ENCODE peak calls at places on chromosomes 13 and 19, in nine cellular contexts. Q is RPMI8226; E is AG09319; K is amygdala; A is neural crest cell; R is endodermal cell; Y is central memory CD8-positive, alpha-beta T cell; W is AG10803; S is renal cortical epithelial cell. H is an unnamed sample.

GRCh38 chr19:12959482-12959881 is 2.5 kb upstream of the GADD45GIP1 start:
- DNase-seq in Q (no peak), W (no peak), Y (no peak), S (no peak), K (no peak), E (no peak), A (no peak), R (no peak), H (no peak)

GRCh38 chr13:40993987-40994386 is 25.1 kb downstream of the ELF1 start:
- DNase-seq in W (no peak), S (peak), A (no peak), E (no peak), Q (no peak), R (peak), Y (no peak), K (no peak), H (no peak)

GRCh38 chr19:39878398-39878797 is 32.2 kb upstream of the FBL start:
- DNase-seq in E (no peak), S (no peak), R (no peak), K (no peak), W (no peak), Y (no peak), A (no peak), Q (no peak), H (no peak)

GRCh38 chr19:6417713-6418561 is 6.7 kb downstream of the KHSRP start:
- DNase-seq in S (no peak), W (peak), A (no peak), R (peak), Y (no peak), Q (no peak), E (no peak), K (no peak), H (no peak)

GRCh38 chr13:54611400-54611799 is 1582.8 kb downstream of the OLFM4 start:
- DNase-seq in Q (no peak), K (no peak), A (no peak), Y (no peak), W (no peak), S (no peak), R (no peak), E (no peak), H (no peak)

GRCh38 chr13:112892759-112893569 is 76.0 kb upstream of the MCF2L start:
- DNase-seq in Q (no peak), K (no peak), W (no peak), S (peak), A (no peak), R (peak), E (no peak), Y (no peak), H (no peak)

GRCh38 chr13:85261757-85262346 is 537.4 kb downstream of the SLITRK6 start:
- DNase-seq in Q (peak), Y (no peak), K (no peak), E (no peak), R (no peak), W (no peak), A (no peak), S (no peak), H (no peak)

GRCh38 chr13:28324181-28324789 is 170.6 kb downstream of the FLT1 start:
- DNase-seq in K (no peak), A (peak), Y (peak), S (peak), Q (peak), W (peak), E (no peak), R (peak), H (no peak)

GRCh38 chr19:41597600-41598041 is 21.7 kb downstream of the CEACAM21 start:
- DNase-seq in R (peak), Y (peak), Q (peak), A (peak), S (peak), K (peak), W (peak), E (peak), H (peak)

GRCh38 chr19:12664406-12665280 is 1.9 kb downstream of the MAN2B1 start:
- DNase-seq in Y (no peak), R (peak), Q (no peak), W (no peak), A (no peak), K (no peak), E (no peak), S (no peak), H (no peak)

GRCh38 chr13:48585456-48585840 is 52.6 kb upstream of the RCBTB2 start:
- DNase-seq in S (peak), Y (no peak), W (peak), K (peak), A (peak), E (no peak), R (no peak), Q (peak), H (no peak)

GRCh38 chr19:17602872-17603552 is 47.6 kb downstream of the COLGALT1 start:
- DNase-seq in A (no peak), W (no peak), Q (no peak), K (no peak), Y (no peak), E (no peak), S (no peak), R (no peak), H (no peak)

GRCh38 chr13:26255717-26256277 is 1.9 kb downstream of the CDK8 start:
- DNase-seq in Y (no peak), E (no peak), R (no peak), S (no peak), Q (peak), A (no peak), W (no peak), K (no peak), H (no peak)

GRCh38 chr13:39209731-39210633 is 171.7 kb downstream of the NHLRC3 start:
- DNase-seq in W (no peak), A (no peak), Q (no peak), S (no peak), E (no peak), K (no peak), R (no peak), Y (no peak), H (no peak)

GRCh38 chr13:67877031-67877430 is 646.9 kb upstream of the PCDH9 start:
- DNase-seq in Q (no peak), A (no peak), K (no peak), S (no peak), Y (no peak), W (no peak), E (no peak), R (no peak), H (no peak)

GRCh38 chr19:33705090-33705847 is 83.5 kb downstream of the CHST8 start:
- DNase-seq in Q (no peak), R (peak), S (no peak), A (no peak), Y (no peak), E (no peak), W (no peak), K (no peak), H (no peak)

GRCh38 chr19:7417671-7418324 is 69.1 kb downstream of the ARHGEF18 start:
- DNase-seq in Y (no peak), S (peak), W (peak), A (no peak), K (no peak), E (no peak), R (no peak), Q (no peak), H (no peak)

GRCh38 chr13:111573362-111573761 is 252.9 kb downstream of the TEX29 start:
- DNase-seq in A (no peak), S (no peak), K (no peak), R (no peak), Y (no peak), E (no peak), W (no peak), Q (no peak), H (no peak)

GRCh38 chr19:12052571-12053169 is at the start of gene ZNF878:
- DNase-seq in Q (peak), A (peak), Y (no peak), K (peak), W (peak), S (peak), E (peak), R (peak), H (peak)

GRCh38 chr13:111914241-111915103 is 152.5 kb upstream of the SOX1 start:
- DNase-seq in W (no peak), A (no peak), Q (no peak), Y (no peak), S (no peak), R (peak), K (no peak), E (no peak), H (peak)

GRCh38 chr19:4030552-4030951 is 23.0 kb downstream of the PIAS4 start:
- DNase-seq in S (no peak), Y (no peak), K (no peak), E (no peak), A (no peak), W (no peak), R (no peak), Q (no peak), H (no peak)

GRCh38 chr19:46849610-46850009 is 1.0 kb downstream of the AP2S1 start:
- DNase-seq in K (no peak), Q (no peak), R (peak), W (no peak), S (no peak), E (no peak), A (no peak), Y (no peak), H (no peak)

GRCh38 chr13:28282451-28282850 is 144.1 kb downstream of the PAN3 start:
- DNase-seq in Q (no peak), K (no peak), R (no peak), W (no peak), E (no peak), Y (no peak), S (peak), A (no peak), H (no peak)

GRCh38 chr13:80481589-80481988 is 140.7 kb upstream of the SPRY2 start:
- DNase-seq in Y (no peak), S (no peak), Q (no peak), R (no peak), E (no peak), K (no peak), W (no peak), A (no peak), H (no peak)

GRCh38 chr13:97391201-97391600 is 42.8 kb upstream of the RAP2A start:
- DNase-seq in A (no peak), S (no peak), Q (no peak), W (peak), Y (no peak), K (no peak), E (no peak), R (no peak), H (no peak)

GRCh38 chr13:27524981-27525975 is 74.9 kb upstream of the MTIF3 start:
- DNase-seq in S (no peak), A (no peak), W (no peak), E (no peak), K (no peak), Q (no peak), R (no peak), Y (no peak), H (no peak)

GRCh38 chr13:88979465-88980180 is 1308.5 kb downstream of the SLITRK5 start:
- DNase-seq in R (no peak), A (no peak), Y (no peak), S (peak), W (no peak), K (no peak), E (no peak), Q (no peak), H (no peak)

GRCh38 chr13:52428295-52428694 is 22.1 kb downstream of the VPS36 start:
- DNase-seq in Y (no peak), R (no peak), W (no peak), K (no peak), E (no peak), Q (no peak), A (no peak), S (peak), H (no peak)

GRCh38 chr13:112132142-112132541 is 65.2 kb downstream of the SOX1 start:
- DNase-seq in R (no peak), K (no peak), A (no peak), E (no peak), S (no peak), W (no peak), Y (no peak), Q (no peak), H (peak)

GRCh38 chr19:58056861-58057260 is 2.2 kb upstream of the ZNF135 start:
- DNase-seq in E (no peak), Y (no peak), K (no peak), A (no peak), S (no peak), Q (no peak), W (no peak), R (no peak), H (no peak)

GRCh38 chr19:9075064-9075964 is 11.5 kb upstream of the OR1M1 start:
- DNase-seq in Y (no peak), S (peak), R (peak), A (no peak), W (peak), K (peak), E (peak), Q (peak), H (peak)

GRCh38 chr13:29718694-29719093 is 123.2 kb upstream of the SLC7A1 start:
- DNase-seq in E (no peak), W (no peak), A (no peak), S (no peak), Q (no peak), R (no peak), K (no peak), Y (no peak), H (no peak)

GRCh38 chr19:5775668-5776309 is 8.8 kb downstream of the PRR22 start:
- DNase-seq in E (peak), A (no peak), Q (no peak), Y (no peak), W (peak), K (no peak), R (no peak), S (no peak), H (no peak)

GRCh38 chr13:31214379-31214778 is 14.6 kb downstream of the B3GLCT start:
- DNase-seq in R (no peak), Y (no peak), S (no peak), A (no peak), Q (no peak), W (peak), K (no peak), E (no peak), H (no peak)

GRCh38 chr19:6772028-6772865 is at the start of gene VAV1:
- DNase-seq in S (no peak), Y (peak), Q (peak), R (peak), W (no peak), K (peak), E (no peak), A (no peak), H (peak)

GRCh38 chr19:48354332-48354992 is 9.3 kb downstream of the TMEM143 start:
- DNase-seq in A (peak), S (no peak), R (no peak), E (no peak), Y (no peak), K (no peak), Q (no peak), W (no peak), H (no peak)

GRCh38 chr19:35044317-35045117 is 3.0 kb downstream of the HPN start:
- DNase-seq in S (peak), Q (peak), A (peak), Y (peak), R (peak), W (peak), K (peak), E (no peak), H (no peak)

GRCh38 chr19:7976461-7976860 is 29.0 kb downstream of the ELAVL1 start:
- DNase-seq in W (no peak), K (no peak), E (no peak), A (no peak), Q (no peak), Y (no peak), R (no peak), S (no peak), H (no peak)

GRCh38 chr19:29485293-29485692 is 40.5 kb upstream of the VSTM2B start:
- DNase-seq in A (no peak), E (no peak), K (no peak), R (peak), W (no peak), Y (no peak), S (no peak), Q (no peak), H (peak)

H was measured in lower leg skin.